ENCODE peak calls at places on chromosomes 11 and 22, in seven cellular contexts. E is stomach, T is prostate gland, A is breast epithelium, R is IMR-90, V is body of pancreas, F is ovary. B is an unnamed sample.

GRCh38 chr22:50320671-50321325 is 6.0 kb downstream of the DENND6B start:
- DNase-seq in V (no peak), E (no peak), T (no peak), A (no peak), F (no peak), R (no peak), B (no peak)

GRCh38 chr11:5364214-5364613 is 12.9 kb downstream of the OR51B6 start:
- DNase-seq in V (no peak), T (no peak), A (no peak), E (no peak), F (no peak), R (peak), B (no peak)

GRCh38 chr11:43458486-43458885 is 99.8 kb downstream of the TTC17 start:
- DNase-seq in A (no peak), T (no peak), F (no peak), E (no peak), V (no peak), R (no peak), B (no peak)

GRCh38 chr11:113481226-113481625 is 6.0 kb upstream of the DRD2 start:
- DNase-seq in T (no peak), A (no peak), V (no peak), E (no peak), F (no peak), R (no peak), B (no peak)

GRCh38 chr11:110979696-110980095 is 265.8 kb upstream of the POU2AF2 start:
- DNase-seq in F (no peak), T (no peak), R (peak), E (no peak), V (no peak), A (no peak), B (no peak)

GRCh38 chr11:128208329-128209220 is 378.8 kb downstream of the ETS1 start:
- DNase-seq in R (peak), T (peak), V (peak), A (peak), E (no peak), F (no peak), B (no peak)

GRCh38 chr11:3217751-3218482 is 696 bp downstream of the MRGPRG start:
- DNase-seq in T (no peak), E (no peak), F (peak), V (peak), A (no peak), R (no peak), B (no peak)

GRCh38 chr11:82233211-82233610 is 500.5 kb downstream of the FAM181B start:
- DNase-seq in F (no peak), R (no peak), A (no peak), T (no peak), V (no peak), E (no peak), B (no peak)

GRCh38 chr11:9868641-9869040 is 204.8 kb downstream of the SWAP70 start:
- DNase-seq in F (no peak), A (no peak), T (no peak), V (no peak), R (no peak), E (no peak), B (no peak)

GRCh38 chr11:78039919-78040671 is 17.0 kb upstream of the KCTD14 start:
- DNase-seq in V (peak), R (peak), E (peak), F (peak), T (peak), A (peak), B (no peak)

GRCh38 chr22:44260216-44261035 is 52.3 kb downstream of the SHISAL1 start:
- DNase-seq in T (no peak), A (no peak), E (no peak), R (no peak), F (no peak), V (no peak), B (no peak)

GRCh38 chr22:29817724-29818123 is 20.4 kb downstream of the ASCC2 start:
- DNase-seq in F (no peak), R (no peak), T (no peak), A (no peak), V (no peak), E (no peak), B (no peak)

GRCh38 chr11:114348200-114349191 is 51.8 kb downstream of the C11orf71 start:
- DNase-seq in F (no peak), R (peak), E (peak), T (peak), A (no peak), V (peak), B (no peak)

GRCh38 chr11:85595285-85595884 is 31.8 kb downstream of the DLG2 start:
- DNase-seq in A (no peak), R (peak), F (no peak), E (no peak), T (no peak), V (no peak), B (no peak)

GRCh38 chr11:119853581-119854360 is 124.8 kb upstream of the NECTIN1 start:
- DNase-seq in V (no peak), R (no peak), E (no peak), T (no peak), A (no peak), F (no peak), B (no peak)

GRCh38 chr11:119856681-119857485 is 127.9 kb upstream of the NECTIN1 start:
- DNase-seq in F (no peak), R (no peak), V (no peak), E (no peak), A (no peak), T (no peak), B (no peak)

GRCh38 chr11:119852741-119853140 is 123.7 kb upstream of the NECTIN1 start:
- DNase-seq in V (no peak), E (no peak), F (no peak), R (no peak), T (no peak), A (no peak), B (no peak)

GRCh38 chr11:119855066-119855465 is 126.1 kb upstream of the NECTIN1 start:
- DNase-seq in T (no peak), E (no peak), R (no peak), A (no peak), V (no peak), F (no peak), B (no peak)

DNA sequence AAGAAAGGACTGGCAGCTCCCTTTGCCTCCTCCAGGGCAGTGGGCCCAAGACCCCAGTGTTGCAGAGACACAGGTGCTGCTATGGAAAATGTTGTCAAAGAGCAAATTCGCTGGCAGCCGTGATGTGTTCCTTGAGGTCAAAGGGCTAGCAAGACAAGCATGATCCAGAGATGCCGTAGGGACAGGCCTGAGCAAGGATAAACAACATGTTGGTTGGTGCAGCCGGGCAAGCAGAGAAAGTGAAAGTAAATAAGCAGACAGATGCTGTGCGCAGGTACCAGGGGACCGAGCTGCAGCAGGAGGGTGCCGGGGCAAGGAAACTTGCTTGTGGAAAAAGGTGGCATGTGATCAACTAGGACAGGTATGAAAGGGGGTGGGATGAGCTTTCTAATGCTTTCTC is 125.5 kb upstream of the NECTIN1 start:
- DNase-seq in A (no peak), F (no peak), R (no peak), E (peak), V (peak), T (peak), B (no peak)
- TF ChIP-seq POLR2A in A (no peak), F (no peak), R (no peak), E (no peak), V (no peak), T (no peak), B (no peak)

GRCh38 chr11:62336949-62337681 is at the start of gene ASRGL1:
- DNase-seq in T (peak), R (peak), V (peak), E (peak), A (peak), F (peak), B (peak)
- H3K27ac ChIP-seq in T (peak), R (no peak), V (peak), E (peak), A (peak), F (no peak), B (peak)

GRCh38 chr11:34630544-34630943 is 9.7 kb downstream of the EHF start:
- DNase-seq in F (no peak), T (no peak), E (no peak), R (no peak), A (no peak), V (no peak), B (no peak)
- TF ChIP-seq POLR2A in F (no peak), T (no peak), E (no peak), R (no peak), A (no peak), V (no peak), B (no peak)

GRCh38 chr11:1559103-1559951 is 12.7 kb downstream of the DUSP8 start:
- DNase-seq in T (peak), F (peak), A (peak), V (peak), R (peak), E (peak), B (peak)
- H3K27ac ChIP-seq in T (peak), F (peak), A (peak), V (peak), R (peak), E (peak), B (peak)

GRCh38 chr11:88337342-88338222 is at the start of gene CTSC:
- DNase-seq in F (peak), T (peak), A (peak), E (peak), R (peak), V (peak), B (peak)
- TF ChIP-seq POLR2A in F (peak), T (peak), A (no peak), E (no peak), R (peak), V (peak), B (peak)

DNA sequence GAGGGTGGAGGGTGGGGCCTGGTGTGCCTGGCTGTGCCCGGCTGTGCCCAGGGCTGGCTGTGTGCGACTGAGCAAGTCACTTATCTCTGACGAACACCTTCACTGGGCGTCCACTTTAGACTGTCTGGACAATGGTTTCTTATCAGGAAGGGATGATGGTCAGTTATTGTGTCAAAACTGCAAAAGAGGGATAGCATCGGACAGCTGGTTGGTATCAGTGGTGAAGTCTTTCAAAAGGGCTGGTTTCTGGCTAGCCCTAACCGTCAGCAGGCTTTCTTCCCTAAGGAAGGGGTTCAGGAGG is 4.1 kb upstream of the MGAT3 start:
- DNase-seq in F (no peak), V (no peak), T (no peak), E (peak), A (no peak), R (no peak), B (no peak)
- H3K27ac ChIP-seq in F (no peak), V (no peak), T (no peak), E (peak), A (peak), R (no peak), B (no peak)

GRCh38 chr11:69297926-69298777 is 4.2 kb downstream of the MYEOV start:
- DNase-seq in A (peak), T (peak), R (peak), V (peak), F (peak), E (peak), B (no peak)
- TF ChIP-seq POLR2A in A (no peak), T (no peak), R (peak), V (no peak), F (no peak), E (no peak), B (no peak)

GRCh38 chr11:74332272-74332671 is 20.8 kb upstream of the P4HA3 start:
- DNase-seq in F (no peak), E (no peak), A (no peak), T (no peak), V (no peak), R (peak), B (no peak)
- H3K27ac ChIP-seq in F (no peak), E (no peak), A (no peak), T (no peak), V (no peak), R (no peak), B (no peak)

DNA sequence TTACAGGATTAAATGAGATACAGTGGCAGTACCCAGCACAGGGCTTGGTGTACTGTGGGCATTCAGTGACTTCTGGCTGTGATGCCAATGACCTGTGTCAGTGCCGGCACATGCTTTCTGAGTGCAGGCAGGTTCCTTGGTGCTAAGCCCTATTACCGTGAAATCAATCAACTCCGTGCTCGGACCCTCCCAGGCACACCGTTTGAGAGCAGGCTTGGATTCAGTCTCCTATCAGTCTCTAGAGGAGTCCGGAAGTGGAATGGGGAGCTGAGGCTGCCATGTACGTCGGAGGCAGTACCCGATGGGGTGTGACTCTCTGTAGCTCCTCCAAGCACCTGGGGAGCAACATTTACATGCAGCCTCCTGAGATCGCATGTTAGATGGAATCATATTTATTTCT is 42.6 kb downstream of the CACNG2 start:
- DNase-seq in V (no peak), T (no peak), A (no peak), F (no peak), E (no peak), R (no peak), B (no peak)
- TF ChIP-seq POLR2A in V (no peak), T (no peak), A (no peak), F (no peak), E (no peak), R (no peak), B (no peak)

GRCh38 chr11:77038029-77038824 is 4.0 kb downstream of the B3GNT6 start:
- DNase-seq in E (no peak), R (peak), V (no peak), F (no peak), T (no peak), A (no peak), B (peak)

GRCh38 chr11:77037057-77037456 is 2.9 kb downstream of the B3GNT6 start:
- DNase-seq in R (no peak), A (no peak), T (no peak), F (no peak), V (no peak), E (no peak), B (peak)

GRCh38 chr11:77035580-77035979 is 1.4 kb downstream of the B3GNT6 start:
- DNase-seq in T (no peak), E (peak), F (no peak), A (no peak), R (no peak), V (peak), B (peak)

GRCh38 chr11:77036398-77036797 is 2.2 kb downstream of the B3GNT6 start:
- DNase-seq in R (no peak), F (no peak), A (no peak), E (no peak), T (no peak), V (no peak), B (no peak)

DNA sequence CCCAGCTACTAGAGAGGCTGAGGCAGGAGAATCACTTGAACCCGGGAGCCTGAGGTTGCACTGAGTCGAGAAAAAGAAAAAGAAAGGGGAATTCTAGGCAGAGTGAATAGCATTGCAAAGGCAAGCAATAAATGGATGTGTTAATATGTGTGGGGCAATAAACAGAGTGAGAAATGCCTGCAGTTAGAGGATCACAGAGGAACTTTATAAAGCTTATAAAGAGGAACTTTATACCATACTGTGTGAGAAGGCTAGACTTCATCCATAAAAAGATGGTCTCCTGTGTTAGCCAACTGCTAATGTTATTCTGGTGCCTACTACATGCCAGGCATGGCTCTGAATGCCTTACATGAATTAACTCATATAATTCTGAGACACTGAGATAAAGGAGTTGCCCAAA is 843 bp downstream of the B3GNT6 start:
- DNase-seq in R (no peak), E (no peak), F (no peak), A (no peak), V (no peak), T (no peak), B (peak)
- H3K27ac ChIP-seq in R (no peak), E (peak), F (no peak), A (no peak), V (no peak), T (no peak), B (no peak)

B was measured in esophagus muscularis mucosa.